ENCODE peak calls at places on chromosome 16, in five cellular contexts. F is A549, N is ovary, Z is upper lobe of left lung, I is H1. X is an unnamed sample.

GRCh38 chr16:49494386-49495150 is 121.0 kb downstream of the C16orf78 start:
- DNase-seq in F (no peak), N (peak; percentile 5), Z (no peak), I (no peak), X (peak; percentile 47)

GRCh38 chr16:56614549-56614991 is 6.2 kb downstream of the MT2A start:
- DNase-seq in F (no peak), N (no peak), Z (no peak), I (no peak), X (no peak)

GRCh38 chr16:85137323-85138072 is 25.2 kb upstream of the CIBAR2 start:
- DNase-seq in F (no peak), N (peak; percentile 97), Z (peak; percentile 94), I (no peak), X (peak; percentile 96)

GRCh38 chr16:90026135-90026534 is 6.9 kb upstream of the DBNDD1 start:
- DNase-seq in F (no peak), N (no peak), Z (no peak), I (no peak), X (no peak)

GRCh38 chr16:61323456-61323855 is 712.8 kb downstream of the CDH8 start:
- DNase-seq in F (no peak), N (no peak), Z (no peak), I (no peak), X (no peak)

GRCh38 chr16:986411-986810 is 4.8 kb downstream of the SOX8 start:
- DNase-seq in F (no peak), N (no peak), Z (no peak), I (no peak), X (no peak)

GRCh38 chr16:68473358-68474064 is 25.2 kb upstream of the SMPD3 start:
- DNase-seq in F (no peak), N (no peak), Z (no peak), I (no peak), X (no peak)

GRCh38 chr16:1548234-1548633 is 14.8 kb downstream of the TMEM204 start:
- DNase-seq in F (no peak), N (no peak), Z (no peak), I (no peak), X (no peak)

GRCh38 chr16:85626191-85626951 is 13.2 kb downstream of the GSE1 start:
- DNase-seq in F (no peak), N (no peak), Z (peak; percentile 67), I (no peak), X (no peak)

GRCh38 chr16:69190598-69190997 is 3.6 kb downstream of the SNTB2 start:
- DNase-seq in F (no peak), N (no peak), Z (no peak), I (no peak), X (no peak)

GRCh38 chr16:2149630-2150417 is 1.4 kb downstream of the RAB26 start:
- DNase-seq in F (peak; percentile 49), N (no peak), Z (no peak), I (no peak), X (peak; percentile 68)

GRCh38 chr16:4882633-4883285 is 35.5 kb downstream of the UBN1 start:
- DNase-seq in F (no peak), N (no peak), Z (no peak), I (no peak), X (no peak)

GRCh38 chr16:55179858-55180585 is 144.0 kb upstream of the IRX6 start:
- DNase-seq in F (no peak), N (no peak), Z (no peak), I (no peak), X (no peak)

GRCh38 chr16:73735018-73735417 is 561.6 kb upstream of the PSMD7 start:
- DNase-seq in F (no peak), N (no peak), Z (no peak), I (no peak), X (no peak)

GRCh38 chr16:30956601-30957455 is 726 bp upstream of the SETD1A start:
- DNase-seq in F (peak; percentile 79), N (peak; percentile 90), Z (peak; percentile 97), I (no peak), X (peak; percentile 95)

GRCh38 chr16:87086156-87086555 is 231.0 kb downstream of the C16orf95 start:
- DNase-seq in F (no peak), N (no peak), Z (no peak), I (no peak), X (no peak)

GRCh38 chr16:57757326-57757786 is 21.8 kb downstream of the KATNB1 start:
- DNase-seq in F (peak; percentile 89), N (peak; percentile 91), Z (peak; percentile 94), I (no peak), X (peak; percentile 92)

GRCh38 chr16:868386-868755 is 67.8 kb upstream of the GNG13 start:
- DNase-seq in F (no peak), N (no peak), Z (peak; percentile 46), I (no peak), X (no peak)

GRCh38 chr16:10579965-10580918 is at the start of gene EMP2:
- DNase-seq in F (peak; percentile 90), N (peak; percentile 91), Z (peak; percentile 96), I (peak; percentile 31), X (peak; percentile 81)

GRCh38 chr16:88599825-88600538 is 29.8 kb downstream of the ZC3H18 start:
- DNase-seq in F (no peak), N (no peak), Z (no peak), I (no peak), X (no peak)

GRCh38 chr16:87407511-87408112 is 15.5 kb downstream of the MAP1LC3B start:
- DNase-seq in F (no peak), N (peak; percentile 70), Z (no peak), I (no peak), X (peak; percentile 81)

GRCh38 chr16:29816694-29817441 is 916 bp downstream of the PAGR1 start:
- DNase-seq in F (peak; percentile 67), N (peak; percentile 74), Z (peak; percentile 89), I (no peak), X (peak; percentile 86)

GRCh38 chr16:12350945-12351344 is 374.4 kb downstream of the SNX29 start:
- DNase-seq in F (no peak), N (no peak), Z (no peak), I (no peak), X (no peak)

GRCh38 chr16:50271148-50272041 is 5.0 kb downstream of the ADCY7 start:
- DNase-seq in F (no peak), N (no peak), Z (no peak), I (no peak), X (peak; percentile 54)

GRCh38 chr16:58187657-58188430 is 10.1 kb downstream of the CSNK2A2 start:
- DNase-seq in F (no peak), N (no peak), Z (peak; percentile 22), I (no peak), X (no peak)

GRCh38 chr16:23557779-23558330 is 328 bp downstream of the UBFD1 start:
- DNase-seq in F (no peak), N (no peak), Z (peak; percentile 92), I (no peak), X (no peak)

GRCh38 chr16:64809876-64810629 is 311.8 kb downstream of the CDH11 start:
- DNase-seq in F (no peak), N (no peak), Z (no peak), I (no peak), X (no peak)

GRCh38 chr16:24988593-24989338 is 26.4 kb downstream of the ARHGAP17 start:
- DNase-seq in F (peak; percentile 30), N (no peak), Z (no peak), I (no peak), X (no peak)

GRCh38 chr16:24984101-24984500 is 31.1 kb downstream of the ARHGAP17 start:
- DNase-seq in F (no peak), N (no peak), Z (no peak), I (no peak), X (no peak)

GRCh38 chr16:24989417-24989978 is 25.7 kb downstream of the ARHGAP17 start:
- DNase-seq in F (no peak), N (no peak), Z (no peak), I (no peak), X (no peak)

GRCh38 chr16:24988137-24988535 is 27.0 kb downstream of the ARHGAP17 start:
- DNase-seq in F (no peak), N (no peak), Z (no peak), I (no peak), X (no peak)

GRCh38 chr16:24986512-24987303 is 28.5 kb downstream of the ARHGAP17 start:
- DNase-seq in F (peak; percentile 31), N (no peak), Z (no peak), I (no peak), X (no peak)
- H3K4me1 ChIP-seq in F (peaks cover 66% of the 10 kb centered on the region), N (peaks cover 22% of the 10 kb centered on the region), Z (peaks cover 71% of the 10 kb centered on the region), I (no peaks in the 10 kb centered on the region), X (peaks cover 73% of the 10 kb centered on the region)

GRCh38 chr16:76335187-76335974 is 58.2 kb downstream of the CNTNAP4 start:
- DNase-seq in F (no peak), N (no peak), Z (no peak), I (peak; percentile 5), X (no peak)
- TF ChIP-seq EP300 in F (no peak), N (no peak), Z (no peak), I (no peak), X (no peak)

GRCh38 chr16:24983521-24983920 is 31.6 kb downstream of the ARHGAP17 start:
- DNase-seq in F (no peak), N (no peak), Z (no peak), I (no peak), X (no peak)

GRCh38 chr16:24990803-24991202 is 24.4 kb downstream of the ARHGAP17 start:
- DNase-seq in F (no peak), N (no peak), Z (no peak), I (no peak), X (no peak)

GRCh38 chr16:24980077-24980793 is 34.9 kb downstream of the ARHGAP17 start:
- DNase-seq in F (no peak), N (no peak), Z (no peak), I (no peak), X (no peak)

GRCh38 chr16:24984903-24985675 is 30.1 kb downstream of the ARHGAP17 start:
- DNase-seq in F (no peak), N (no peak), Z (no peak), I (no peak), X (no peak)
- H3K4me1 ChIP-seq in F (peaks cover 53% of the 10 kb centered on the region), N (peaks cover 22% of the 10 kb centered on the region), Z (peaks cover 63% of the 10 kb centered on the region), I (no peaks in the 10 kb centered on the region), X (peaks cover 63% of the 10 kb centered on the region)

DNA sequence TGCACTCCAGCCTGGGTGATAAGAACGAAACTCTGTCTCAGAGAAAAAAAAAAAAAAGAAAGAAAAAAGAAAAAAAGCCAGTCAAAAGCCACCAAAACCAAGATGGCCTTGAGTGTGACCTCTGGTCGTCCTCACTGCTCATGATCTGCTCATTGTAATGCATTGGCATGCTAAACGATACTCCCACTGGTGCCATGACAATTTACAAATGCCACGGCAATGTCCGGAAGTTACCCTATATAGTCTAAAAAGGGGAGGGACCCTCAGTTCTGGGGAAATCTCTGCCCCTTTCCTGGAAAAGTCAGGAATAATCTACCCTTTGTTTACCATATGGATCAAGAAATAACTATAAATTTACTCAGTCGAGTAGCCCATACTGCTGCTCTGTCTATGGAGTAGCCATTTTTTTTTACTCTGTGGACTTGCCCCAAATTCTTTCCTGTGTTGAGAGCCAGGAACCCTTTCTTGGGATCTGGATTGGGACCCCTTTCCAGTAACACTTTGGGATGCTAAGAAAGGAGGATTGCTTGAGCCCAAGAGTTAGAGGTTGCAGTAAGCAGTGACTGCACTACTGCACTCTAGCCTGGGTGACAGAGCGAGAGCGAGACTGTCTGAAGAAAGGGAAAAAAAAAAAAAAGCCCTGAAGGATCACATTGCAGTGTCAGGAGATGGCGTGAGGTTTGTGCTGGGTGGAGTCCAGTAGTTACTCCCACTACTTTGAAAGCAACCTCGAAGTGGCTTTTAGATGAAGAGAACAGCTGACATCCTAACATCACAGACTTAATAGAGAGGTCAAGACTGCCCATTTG is 3.7 kb upstream of the TMEM231 start:
- DNase-seq in F (no peak), N (no peak), Z (no peak), I (no peak), X (no peak)
- TF ChIP-seq EP300 in F (no peak), N (no peak), Z (no peak), I (no peak), X (no peak)

X was measured in suprapubic skin.